ENCODE peak calls at places on chromosome 1, in eight cellular contexts. One of them, this sample, is unnamed.

GRCh38 chr1:183243190-183244065 is 57.4 kb downstream of the LAMC2 start:
- DNase-seq in T-helper 9 cell: no peak
- DNase-seq in ovary: no peak
- DNase-seq in left lung: no peak
- DNase-seq in Panc1: no peak
- DNase-seq in T-helper 1 cell: no peak
- DNase-seq in BJ: no peak
- DNase-seq in endothelial cell: no peak
- DNase-seq in this sample: no peak

GRCh38 chr1:185672719-185673360 is 61.4 kb upstream of the HMCN1 start:
- DNase-seq in T-helper 1 cell: no peak
- DNase-seq in endothelial cell: no peak
- DNase-seq in left lung: no peak
- DNase-seq in BJ: no peak
- DNase-seq in Panc1: no peak
- DNase-seq in T-helper 9 cell: no peak
- DNase-seq in ovary: no peak
- DNase-seq in this sample: no peak

GRCh38 chr1:14606632-14607031 is 8.1 kb downstream of the KAZN start:
- DNase-seq in T-helper 9 cell: no peak
- DNase-seq in BJ: no peak
- DNase-seq in T-helper 1 cell: no peak
- DNase-seq in Panc1: peak
- DNase-seq in left lung: no peak
- DNase-seq in endothelial cell: no peak
- DNase-seq in ovary: no peak
- DNase-seq in this sample: no peak

GRCh38 chr1:46175243-46175642 is 356 bp downstream of the TSPAN1 start:
- DNase-seq in T-helper 9 cell: no peak
- DNase-seq in ovary: no peak
- DNase-seq in Panc1: no peak
- DNase-seq in endothelial cell: no peak
- DNase-seq in T-helper 1 cell: no peak
- DNase-seq in BJ: no peak
- DNase-seq in left lung: no peak
- DNase-seq in this sample: no peak

GRCh38 chr1:59541891-59542290 is 245.0 kb downstream of the FGGY start:
- DNase-seq in BJ: no peak
- DNase-seq in left lung: no peak
- DNase-seq in T-helper 9 cell: no peak
- DNase-seq in ovary: no peak
- DNase-seq in Panc1: no peak
- DNase-seq in T-helper 1 cell: no peak
- DNase-seq in endothelial cell: no peak
- DNase-seq in this sample: no peak

GRCh38 chr1:36871146-36871971 is 163.0 kb downstream of the GRIK3 start:
- DNase-seq in left lung: no peak
- DNase-seq in ovary: no peak
- DNase-seq in Panc1: no peak
- DNase-seq in endothelial cell: no peak
- DNase-seq in T-helper 1 cell: no peak
- DNase-seq in T-helper 9 cell: no peak
- DNase-seq in BJ: no peak
- DNase-seq in this sample: no peak

GRCh38 chr1:163178628-163179027 is 24.1 kb downstream of the RGS5 start:
- DNase-seq in BJ: no peak
- DNase-seq in ovary: no peak
- DNase-seq in Panc1: no peak
- DNase-seq in T-helper 9 cell: no peak
- DNase-seq in left lung: no peak
- DNase-seq in endothelial cell: no peak
- DNase-seq in T-helper 1 cell: no peak
- DNase-seq in this sample: no peak

GRCh38 chr1:20721117-20722061 is 3.6 kb upstream of the KIF17 start:
- DNase-seq in endothelial cell: peak
- DNase-seq in Panc1: no peak
- DNase-seq in T-helper 9 cell: no peak
- DNase-seq in T-helper 1 cell: no peak
- DNase-seq in ovary: peak
- DNase-seq in left lung: peak
- DNase-seq in BJ: no peak
- DNase-seq in this sample: no peak

GRCh38 chr1:23530089-23530749 is 814 bp downstream of the E2F2 start:
- DNase-seq in BJ: no peak
- DNase-seq in Panc1: no peak
- DNase-seq in left lung: no peak
- DNase-seq in T-helper 1 cell: no peak
- DNase-seq in T-helper 9 cell: peak
- DNase-seq in ovary: peak
- DNase-seq in endothelial cell: no peak
- DNase-seq in this sample: no peak

GRCh38 chr1:205746757-205747412 is 3.1 kb downstream of the NUCKS1 start:
- DNase-seq in left lung: no peak
- DNase-seq in T-helper 1 cell: no peak
- DNase-seq in endothelial cell: no peak
- DNase-seq in Panc1: no peak
- DNase-seq in ovary: no peak
- DNase-seq in BJ: no peak
- DNase-seq in T-helper 9 cell: no peak
- DNase-seq in this sample: no peak

This sample was measured in neural crest cell.